ENCODE peak calls at places on chromosomes 2 and 18, in eight cellular contexts. C, E, X, V, T, F, Y and Z are unnamed samples.
A peak's percentile ranks its signal among the peaks of the same experiment; 100 is the strongest.

GRCh38 chr2:233865838-233866237 is 2.3 kb downstream of the MSL3B start:
- DNase-seq in E (no peak), C (peak; percentile 21), T (no peak), F (no peak), V (no peak), X (no peak), Y (no peak), Z (no peak)

GRCh38 chr18:28284132-28284531 is 107.2 kb upstream of the CDH2 start:
- DNase-seq in Y (no peak), T (no peak), E (no peak), F (no peak), X (no peak), V (peak; percentile 63), C (no peak), Z (no peak)

GRCh38 chr2:187500585-187501359 is 52.7 kb upstream of the CALCRL start:
- DNase-seq in Y (no peak), F (no peak), X (no peak), E (no peak), T (no peak), V (peak; percentile 57), C (peak; percentile 43), Z (no peak)

GRCh38 chr2:208354964-208355381 is 51.6 kb upstream of the PTH2R start:
- DNase-seq in F (no peak), X (no peak), Y (no peak), T (no peak), V (no peak), E (no peak), C (no peak), Z (no peak)

GRCh38 chr2:45242161-45242741 is 233.0 kb upstream of the SIX2 start:
- DNase-seq in E (peak; percentile 22), T (peak; percentile 16), F (no peak), C (no peak), X (no peak), Y (no peak), V (peak; percentile 48), Z (no peak)

GRCh38 chr2:146523218-146523617 is 1321.6 kb upstream of the ACVR2A start:
- DNase-seq in X (no peak), T (no peak), C (no peak), F (no peak), V (peak; percentile 6), Y (no peak), E (no peak), Z (peak; percentile 1)

GRCh38 chr2:176445831-176446433 is 176.7 kb downstream of the MTX2 start:
- DNase-seq in X (no peak), V (peak; percentile 78), E (no peak), F (no peak), C (no peak), Y (peak; percentile 39), T (no peak), Z (no peak)

GRCh38 chr18:37564796-37565137 is 831 bp downstream of the CELF4 start:
- DNase-seq in C (peak; percentile 93), V (peak; percentile 38), Y (no peak), F (no peak), E (peak; percentile 67), T (peak; percentile 53), X (no peak), Z (peak; percentile 45)

GRCh38 chr18:44837491-44838185 is 156.9 kb downstream of the SETBP1 start:
- DNase-seq in E (no peak), X (no peak), Y (no peak), F (no peak), V (no peak), C (no peak), T (no peak), Z (no peak)

GRCh38 chr2:144950874-144951560 is 431.1 kb upstream of the ZEB2 start:
- DNase-seq in T (no peak), Y (peak; percentile 52), C (no peak), X (no peak), E (no peak), F (no peak), V (peak; percentile 86), Z (no peak)

GRCh38 chr2:237156131-237156856 is 70.6 kb downstream of the COPS8 start:
- DNase-seq in X (peak; percentile 61), Y (peak; percentile 69), C (no peak), V (peak; percentile 95), E (peak; percentile 66), T (no peak), F (peak; percentile 76), Z (no peak)

GRCh38 chr2:234953116-234954031 is 1.6 kb downstream of the SH3BP4 start:
- DNase-seq in C (peak; percentile 43), X (no peak), F (no peak), T (peak; percentile 49), Y (no peak), V (no peak), E (no peak), Z (peak; percentile 32)

GRCh38 chr2:151028691-151029176 is 232.9 kb downstream of the RBM43 start:
- DNase-seq in X (no peak), C (no peak), F (no peak), V (no peak), Y (no peak), T (no peak), E (no peak), Z (no peak)

GRCh38 chr2:124323321-124323720 is 298.2 kb downstream of the CNTNAP5 start:
- DNase-seq in X (no peak), Y (no peak), C (no peak), T (no peak), E (no peak), F (no peak), V (no peak), Z (no peak)

GRCh38 chr18:26574958-26575864 is 26.9 kb upstream of the KCTD1 start:
- DNase-seq in C (peak; percentile 66), X (peak; percentile 54), V (peak; percentile 71), T (peak; percentile 35), F (peak; percentile 20), E (peak; percentile 28), Y (peak; percentile 32), Z (peak; percentile 65)

GRCh38 chr2:96727431-96727830 is 12.4 kb downstream of the LMAN2L start:
- DNase-seq in V (no peak), C (no peak), Y (peak; percentile 1), X (no peak), F (no peak), T (no peak), E (no peak), Z (no peak)